ENCODE peak calls at places on chromosome 17, in four cellular contexts. T is esophagus muscularis mucosa, Y is tibial artery, M is heart right ventricle. N is an unnamed sample.

GRCh38 chr17:60971515-60972369 is 294.1 kb downstream of the BCAS3 start:
- DNase-seq in T (no peak), Y (no peak), M (peak; percentile 25), N (no peak)

GRCh38 chr17:61744252-61744651 is 119.1 kb downstream of the BRIP1 start:
- DNase-seq in T (no peak), Y (no peak), M (no peak), N (no peak)

GRCh38 chr17:64385187-64386083 is 5.2 kb downstream of the PECAM1 start:
- DNase-seq in T (no peak), Y (peak; percentile 73), M (peak; percentile 67), N (no peak)

GRCh38 chr17:9258115-9259020 is 237.1 kb downstream of the NTN1 start:
- DNase-seq in T (no peak), Y (no peak), M (no peak), N (no peak)

GRCh38 chr17:78358538-78359215 is 1.2 kb downstream of the SOCS3 start:
- DNase-seq in T (no peak), Y (no peak), M (no peak), N (peak; percentile 24)

GRCh38 chr17:73822371-73822770 is 178.1 kb upstream of the SDK2 start:
- DNase-seq in T (no peak), Y (no peak), M (no peak), N (no peak)

GRCh38 chr17:72631568-72631967 is 460.9 kb downstream of the SLC39A11 start:
- DNase-seq in T (no peak), Y (no peak), M (no peak), N (no peak)

GRCh38 chr17:63848834-63849689 is 6.6 kb upstream of the SMARCD2 start:
- DNase-seq in T (peak; percentile 98), Y (peak; percentile 90), M (peak; percentile 93), N (peak; percentile 77)

GRCh38 chr17:3557768-3558583 is at the start of gene TRPV3:
- DNase-seq in T (peak; percentile 87), Y (no peak), M (no peak), N (no peak)

GRCh38 chr17:29826045-29826692 is 103.9 kb downstream of the SSH2 start:
- DNase-seq in T (no peak), Y (no peak), M (no peak), N (no peak)

GRCh38 chr17:29827179-29827578 is 102.8 kb downstream of the SSH2 start:
- DNase-seq in T (no peak), Y (no peak), M (no peak), N (no peak)

GRCh38 chr17:29828676-29829291 is 101.2 kb downstream of the SSH2 start:
- DNase-seq in T (no peak), Y (no peak), M (no peak), N (no peak)

DNA sequence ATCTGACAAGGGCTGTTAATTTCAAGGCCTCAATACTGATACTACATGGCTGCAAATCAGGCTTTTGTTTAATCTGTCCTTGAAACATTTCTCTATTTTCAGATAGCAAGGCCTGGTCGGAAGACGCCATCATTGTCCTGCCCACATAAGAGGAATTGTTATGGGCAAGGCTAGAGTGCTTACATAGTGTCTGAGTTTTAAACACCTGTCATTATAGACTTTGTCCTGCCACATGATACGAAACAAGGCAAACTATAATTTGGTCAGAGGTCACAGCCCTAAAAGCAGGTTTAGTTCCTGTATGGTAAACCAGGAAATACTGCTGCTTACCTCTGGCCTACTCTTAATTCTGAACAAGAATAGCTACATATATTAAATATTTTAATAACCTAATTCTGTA is 104.4 kb downstream of the SSH2 start:
- DNase-seq in T (no peak), Y (no peak), M (no peak), N (no peak)
- H3K4me3 ChIP-seq in T (no peak overlapping the region), Y (no peak overlapping the region), M (no peak overlapping the region), N (no peak overlapping the region)

GRCh38 chr17:45104907-45105624 is 27.2 kb downstream of the PLCD3 start:
- DNase-seq in T (no peak), Y (no peak), M (no peak), N (no peak)
- TF ChIP-seq CTCF in T (no peak), Y (no peak), M (no peak), N (no peak)

DNA sequence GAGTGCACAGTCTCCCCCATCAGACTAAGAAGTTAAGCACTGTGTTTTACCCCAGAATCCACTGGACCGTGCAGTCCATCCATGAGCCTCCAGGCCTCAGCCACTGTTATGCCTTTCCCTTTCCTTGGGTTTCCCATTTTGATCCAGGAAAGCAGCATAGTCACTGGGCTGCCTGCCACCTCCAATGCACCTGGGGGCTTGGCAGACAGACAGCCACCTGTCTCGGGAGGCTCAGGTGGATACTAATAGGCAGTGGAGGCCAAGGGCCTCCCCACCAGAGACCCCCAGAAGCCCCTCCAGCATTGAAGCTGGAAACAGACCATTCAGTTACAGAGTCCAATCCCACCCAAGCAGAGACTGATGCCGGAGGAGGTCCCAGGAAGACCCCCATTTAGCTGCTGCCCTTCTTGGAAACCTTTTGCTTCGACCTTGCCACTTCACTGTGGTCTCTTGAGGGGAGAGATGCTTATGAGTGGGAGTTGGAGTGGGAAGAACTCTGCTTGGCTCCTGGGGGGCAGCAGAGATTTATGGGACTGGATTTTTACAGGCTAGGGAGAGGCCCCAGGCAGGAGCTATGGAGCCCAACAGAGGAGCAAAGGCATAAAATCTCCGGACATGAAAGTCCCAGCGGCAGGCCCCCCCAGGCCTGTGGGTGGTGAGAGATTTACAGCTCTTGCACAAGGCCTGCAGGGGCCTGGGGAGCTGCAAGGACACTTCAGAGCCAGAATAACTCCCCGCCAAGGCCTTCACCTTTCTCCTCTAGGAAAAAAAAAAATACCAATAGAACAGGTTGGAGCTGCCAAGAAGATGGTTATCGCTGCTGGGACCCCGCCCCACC is 12.2 kb upstream of the SP2 start:
- DNase-seq in T (no peak), Y (no peak), M (no peak), N (no peak)
- H3K27ac ChIP-seq in T (no peak overlapping the region), Y (no peak overlapping the region), M (no peak overlapping the region), N (no peak overlapping the region)

GRCh38 chr17:48055531-48056245 is 7.5 kb downstream of the NFE2L1 start:
- DNase-seq in T (no peak), Y (no peak), M (no peak), N (no peak)

GRCh38 chr17:48057626-48058025 is 9.5 kb downstream of the NFE2L1 start:
- DNase-seq in T (no peak), Y (no peak), M (no peak), N (no peak)

GRCh38 chr17:48058393-48059124 is 10.4 kb downstream of the NFE2L1 start:
- DNase-seq in T (no peak), Y (no peak), M (no peak), N (no peak)

GRCh38 chr17:48056246-48056745 is 8.1 kb downstream of the NFE2L1 start:
- DNase-seq in T (no peak), Y (no peak), M (no peak), N (no peak)

GRCh38 chr17:48056879-48057278 is 8.7 kb downstream of the NFE2L1 start:
- DNase-seq in T (no peak), Y (no peak), M (no peak), N (no peak)
- H3K4me3 ChIP-seq in T (no peak overlapping the region), Y (no peak overlapping the region), M (no peak overlapping the region), N (no peak overlapping the region)

N was measured in dorsolateral prefrontal cortex.